ENCODE peak calls at places on chromosomes 3 and 15, in seven cellular contexts. One of them, this sample, is unnamed.

GRCh38 chr3:191148131-191148530 is 50.9 kb upstream of the OSTN start:
- DNase-seq in heart left ventricle: no peak
- DNase-seq in IMR-90: no peak
- DNase-seq in cardiac muscle cell: no peak
- DNase-seq in heart right ventricle: no peak
- DNase-seq in fibroblast of lung: no peak
- DNase-seq in stomach: no peak
- DNase-seq in this sample: no peak

GRCh38 chr3:10983219-10983916 is 9.2 kb upstream of the SLC6A1 start:
- DNase-seq in heart right ventricle: no peak
- DNase-seq in fibroblast of lung: peak
- DNase-seq in heart left ventricle: no peak
- DNase-seq in cardiac muscle cell: peak
- DNase-seq in stomach: peak
- DNase-seq in IMR-90: peak
- DNase-seq in this sample: peak

GRCh38 chr15:92979011-92979701 is 79.0 kb downstream of the CHD2 start:
- DNase-seq in fibroblast of lung: peak
- DNase-seq in heart right ventricle: no peak
- DNase-seq in IMR-90: peak
- DNase-seq in stomach: no peak
- DNase-seq in cardiac muscle cell: no peak
- DNase-seq in heart left ventricle: no peak
- DNase-seq in this sample: no peak

GRCh38 chr15:90680371-90680935 is 36.7 kb upstream of the BLM start:
- DNase-seq in cardiac muscle cell: no peak
- DNase-seq in heart right ventricle: no peak
- DNase-seq in stomach: no peak
- DNase-seq in fibroblast of lung: peak
- DNase-seq in IMR-90: peak
- DNase-seq in heart left ventricle: no peak
- DNase-seq in this sample: no peak

GRCh38 chr3:121491683-121492082 is 54.1 kb downstream of the POLQ start:
- DNase-seq in heart right ventricle: no peak
- DNase-seq in cardiac muscle cell: no peak
- DNase-seq in IMR-90: no peak
- DNase-seq in stomach: no peak
- DNase-seq in fibroblast of lung: no peak
- DNase-seq in heart left ventricle: no peak
- DNase-seq in this sample: no peak

GRCh38 chr3:43883729-43884396 is 193.1 kb downstream of the ABHD5 start:
- DNase-seq in heart left ventricle: peak
- DNase-seq in cardiac muscle cell: no peak
- DNase-seq in heart right ventricle: no peak
- DNase-seq in stomach: peak
- DNase-seq in IMR-90: no peak
- DNase-seq in fibroblast of lung: no peak
- DNase-seq in this sample: no peak

GRCh38 chr3:41836360-41837134 is 125.4 kb downstream of the ULK4 start:
- DNase-seq in heart left ventricle: no peak
- DNase-seq in stomach: peak
- DNase-seq in IMR-90: peak
- DNase-seq in fibroblast of lung: no peak
- DNase-seq in heart right ventricle: no peak
- DNase-seq in cardiac muscle cell: no peak
- DNase-seq in this sample: no peak

GRCh38 chr3:143697975-143698374 is 150.3 kb downstream of the SLC9A9 start:
- DNase-seq in stomach: no peak
- DNase-seq in cardiac muscle cell: no peak
- DNase-seq in heart right ventricle: no peak
- DNase-seq in heart left ventricle: no peak
- DNase-seq in IMR-90: no peak
- DNase-seq in fibroblast of lung: no peak
- DNase-seq in this sample: no peak

GRCh38 chr15:73273181-73274002 is 95.4 kb downstream of the HCN4 start:
- DNase-seq in stomach: peak
- DNase-seq in cardiac muscle cell: peak
- DNase-seq in fibroblast of lung: peak
- DNase-seq in IMR-90: peak
- DNase-seq in heart right ventricle: no peak
- DNase-seq in heart left ventricle: no peak
- DNase-seq in this sample: no peak

GRCh38 chr3:177610677-177611654 is 413.7 kb upstream of the TBL1XR1 start:
- DNase-seq in heart right ventricle: no peak
- DNase-seq in cardiac muscle cell: peak
- DNase-seq in fibroblast of lung: peak
- DNase-seq in IMR-90: peak
- DNase-seq in stomach: peak
- DNase-seq in heart left ventricle: no peak
- DNase-seq in this sample: peak

GRCh38 chr3:72924055-72924454 is 36.2 kb downstream of the GXYLT2 start:
- DNase-seq in cardiac muscle cell: no peak
- DNase-seq in heart right ventricle: no peak
- DNase-seq in IMR-90: no peak
- DNase-seq in fibroblast of lung: no peak
- DNase-seq in stomach: no peak
- DNase-seq in heart left ventricle: no peak
- DNase-seq in this sample: no peak

GRCh38 chr15:48928877-48929538 is 34.7 kb downstream of the SHC4 start:
- DNase-seq in stomach: no peak
- DNase-seq in fibroblast of lung: no peak
- DNase-seq in heart left ventricle: no peak
- DNase-seq in IMR-90: peak
- DNase-seq in heart right ventricle: no peak
- DNase-seq in cardiac muscle cell: no peak
- DNase-seq in this sample: no peak

GRCh38 chr3:46466273-46466672 is 1.6 kb upstream of the LTF start:
- DNase-seq in cardiac muscle cell: no peak
- DNase-seq in stomach: peak
- DNase-seq in fibroblast of lung: no peak
- DNase-seq in heart right ventricle: peak
- DNase-seq in IMR-90: no peak
- DNase-seq in heart left ventricle: no peak
- DNase-seq in this sample: no peak

GRCh38 chr3:49805884-49806701 is 3.0 kb downstream of the INKA1 start:
- DNase-seq in fibroblast of lung: peak
- DNase-seq in heart right ventricle: peak
- DNase-seq in IMR-90: no peak
- DNase-seq in heart left ventricle: peak
- DNase-seq in cardiac muscle cell: no peak
- DNase-seq in stomach: no peak
- DNase-seq in this sample: no peak

GRCh38 chr15:65363306-65363705 is 14.5 kb downstream of the IGDCC3 start:
- DNase-seq in heart right ventricle: no peak
- DNase-seq in IMR-90: no peak
- DNase-seq in cardiac muscle cell: no peak
- DNase-seq in heart left ventricle: no peak
- DNase-seq in fibroblast of lung: no peak
- DNase-seq in stomach: no peak
- DNase-seq in this sample: no peak

GRCh38 chr3:139764069-139764905 is 86.5 kb upstream of the NMNAT3 start:
- DNase-seq in IMR-90: no peak
- DNase-seq in stomach: no peak
- DNase-seq in fibroblast of lung: peak
- DNase-seq in heart right ventricle: no peak
- DNase-seq in cardiac muscle cell: no peak
- DNase-seq in heart left ventricle: peak
- DNase-seq in this sample: no peak

GRCh38 chr3:108099679-108100428 is 9.0 kb upstream of the CD47 start:
- DNase-seq in heart left ventricle: no peak
- DNase-seq in stomach: no peak
- DNase-seq in heart right ventricle: no peak
- DNase-seq in cardiac muscle cell: no peak
- DNase-seq in fibroblast of lung: no peak
- DNase-seq in IMR-90: peak
- DNase-seq in this sample: peak

GRCh38 chr15:87619161-87619960 is 637.2 kb downstream of the NTRK3 start:
- DNase-seq in heart right ventricle: peak
- DNase-seq in fibroblast of lung: peak
- DNase-seq in cardiac muscle cell: no peak
- DNase-seq in stomach: no peak
- DNase-seq in IMR-90: peak
- DNase-seq in heart left ventricle: no peak
- DNase-seq in this sample: no peak

GRCh38 chr3:164467027-164467426 is 611.3 kb downstream of the SI start:
- DNase-seq in IMR-90: no peak
- DNase-seq in heart right ventricle: no peak
- DNase-seq in fibroblast of lung: no peak
- DNase-seq in cardiac muscle cell: no peak
- DNase-seq in stomach: no peak
- DNase-seq in heart left ventricle: no peak
- DNase-seq in this sample: no peak

GRCh38 chr3:61114316-61114953 is 136.8 kb downstream of the FHIT start:
- DNase-seq in cardiac muscle cell: no peak
- DNase-seq in heart left ventricle: no peak
- DNase-seq in stomach: no peak
- DNase-seq in fibroblast of lung: no peak
- DNase-seq in heart right ventricle: no peak
- DNase-seq in IMR-90: no peak
- DNase-seq in this sample: no peak

GRCh38 chr3:20056727-20057611 is 16.7 kb downstream of the KAT2B start:
- DNase-seq in fibroblast of lung: peak
- DNase-seq in IMR-90: peak
- DNase-seq in stomach: no peak
- DNase-seq in heart left ventricle: no peak
- DNase-seq in cardiac muscle cell: no peak
- DNase-seq in heart right ventricle: no peak
- DNase-seq in this sample: no peak

GRCh38 chr3:118909751-118910150 is 124.9 kb downstream of the IGSF11 start:
- DNase-seq in stomach: no peak
- DNase-seq in heart right ventricle: no peak
- DNase-seq in fibroblast of lung: no peak
- DNase-seq in heart left ventricle: no peak
- DNase-seq in IMR-90: no peak
- DNase-seq in cardiac muscle cell: no peak
- DNase-seq in this sample: no peak

GRCh38 chr3:167668651-167669050 is 14.9 kb upstream of the WDR49 start:
- DNase-seq in fibroblast of lung: no peak
- DNase-seq in stomach: no peak
- DNase-seq in cardiac muscle cell: no peak
- DNase-seq in heart left ventricle: no peak
- DNase-seq in heart right ventricle: no peak
- DNase-seq in IMR-90: no peak
- DNase-seq in this sample: no peak

GRCh38 chr15:74995779-74996765 is 709 bp downstream of the SCAMP5 start:
- DNase-seq in IMR-90: no peak
- DNase-seq in fibroblast of lung: no peak
- DNase-seq in heart left ventricle: peak
- DNase-seq in stomach: peak
- DNase-seq in cardiac muscle cell: peak
- DNase-seq in heart right ventricle: no peak
- DNase-seq in this sample: peak

GRCh38 chr3:115245437-115245836 is 98.3 kb upstream of the ZBTB20 start:
- DNase-seq in fibroblast of lung: peak
- DNase-seq in stomach: no peak
- DNase-seq in cardiac muscle cell: no peak
- DNase-seq in IMR-90: peak
- DNase-seq in heart left ventricle: peak
- DNase-seq in heart right ventricle: no peak
- DNase-seq in this sample: no peak

GRCh38 chr3:172938788-172939187 is 188.3 kb downstream of the ECT2 start:
- DNase-seq in heart right ventricle: no peak
- DNase-seq in fibroblast of lung: no peak
- DNase-seq in heart left ventricle: no peak
- DNase-seq in stomach: no peak
- DNase-seq in cardiac muscle cell: no peak
- DNase-seq in IMR-90: no peak
- DNase-seq in this sample: no peak

GRCh38 chr15:44792715-44793114 is 56.4 kb downstream of the TRIM69 start:
- DNase-seq in cardiac muscle cell: no peak
- DNase-seq in heart left ventricle: no peak
- DNase-seq in heart right ventricle: no peak
- DNase-seq in stomach: no peak
- DNase-seq in fibroblast of lung: no peak
- DNase-seq in IMR-90: no peak
- DNase-seq in this sample: no peak

GRCh38 chr15:44794072-44794471 is 57.7 kb downstream of the TRIM69 start:
- DNase-seq in stomach: no peak
- DNase-seq in fibroblast of lung: no peak
- DNase-seq in heart left ventricle: no peak
- DNase-seq in cardiac muscle cell: no peak
- DNase-seq in IMR-90: no peak
- DNase-seq in heart right ventricle: no peak
- DNase-seq in this sample: no peak

GRCh38 chr15:44788748-44789147 is 52.4 kb downstream of the TRIM69 start:
- DNase-seq in IMR-90: no peak
- DNase-seq in heart right ventricle: no peak
- DNase-seq in fibroblast of lung: no peak
- DNase-seq in cardiac muscle cell: no peak
- DNase-seq in stomach: no peak
- DNase-seq in heart left ventricle: no peak
- DNase-seq in this sample: peak

GRCh38 chr15:44790215-44790614 is 53.9 kb downstream of the TRIM69 start:
- DNase-seq in IMR-90: no peak
- DNase-seq in fibroblast of lung: no peak
- DNase-seq in stomach: no peak
- DNase-seq in cardiac muscle cell: no peak
- DNase-seq in heart right ventricle: no peak
- DNase-seq in heart left ventricle: peak
- DNase-seq in this sample: no peak
- H3K27ac ChIP-seq in IMR-90: no peak
- H3K27ac ChIP-seq in fibroblast of lung: no peak
- H3K27ac ChIP-seq in stomach: no peak
- H3K27ac ChIP-seq in cardiac muscle cell: no peak
- H3K27ac ChIP-seq in heart right ventricle: no peak
- H3K27ac ChIP-seq in heart left ventricle: no peak
- H3K27ac ChIP-seq in this sample: no peak

GRCh38 chr3:53261712-53262111 is 5.9 kb upstream of the TKT start:
- DNase-seq in IMR-90: no peak
- DNase-seq in cardiac muscle cell: no peak
- DNase-seq in fibroblast of lung: no peak
- DNase-seq in stomach: no peak
- DNase-seq in heart right ventricle: no peak
- DNase-seq in heart left ventricle: no peak
- DNase-seq in this sample: no peak
- H3K27ac ChIP-seq in IMR-90: no peak
- H3K27ac ChIP-seq in cardiac muscle cell: peak
- H3K27ac ChIP-seq in fibroblast of lung: no peak
- H3K27ac ChIP-seq in stomach: no peak
- H3K27ac ChIP-seq in heart right ventricle: peak
- H3K27ac ChIP-seq in heart left ventricle: no peak
- H3K27ac ChIP-seq in this sample: no peak

DNA sequence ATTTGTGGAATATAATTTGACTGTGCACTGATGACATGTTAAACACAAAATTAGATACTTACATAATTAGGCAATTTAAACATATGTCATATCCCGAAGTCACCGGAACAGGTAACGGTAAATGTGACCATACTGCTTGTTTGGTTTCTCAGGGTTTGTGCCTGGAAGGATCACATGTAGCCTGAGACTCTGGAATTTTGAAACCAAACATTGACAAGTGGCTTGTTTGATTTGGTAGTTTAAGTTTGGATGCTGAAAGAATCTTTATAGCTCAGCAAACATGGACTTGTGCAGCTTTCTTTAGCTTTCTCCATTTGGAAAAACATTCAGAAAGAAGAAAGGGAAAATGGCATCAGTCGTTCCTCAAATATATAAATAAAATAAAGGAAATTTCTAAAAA is 266.3 kb upstream of the C2CD4B start:
- DNase-seq in cardiac muscle cell: no peak
- DNase-seq in fibroblast of lung: no peak
- DNase-seq in heart right ventricle: no peak
- DNase-seq in heart left ventricle: no peak
- DNase-seq in IMR-90: no peak
- DNase-seq in stomach: no peak
- DNase-seq in this sample: no peak
- H3K27ac ChIP-seq in cardiac muscle cell: no peak
- H3K27ac ChIP-seq in fibroblast of lung: no peak
- H3K27ac ChIP-seq in heart right ventricle: no peak
- H3K27ac ChIP-seq in heart left ventricle: no peak
- H3K27ac ChIP-seq in IMR-90: no peak
- H3K27ac ChIP-seq in stomach: peak
- H3K27ac ChIP-seq in this sample: no peak

GRCh38 chr3:4776980-4777581 is 202.2 kb upstream of the BHLHE40 start:
- DNase-seq in IMR-90: no peak
- DNase-seq in heart right ventricle: no peak
- DNase-seq in cardiac muscle cell: no peak
- DNase-seq in fibroblast of lung: no peak
- DNase-seq in heart left ventricle: no peak
- DNase-seq in stomach: no peak
- DNase-seq in this sample: no peak
- H3K27ac ChIP-seq in IMR-90: no peak
- H3K27ac ChIP-seq in heart right ventricle: peak
- H3K27ac ChIP-seq in cardiac muscle cell: no peak
- H3K27ac ChIP-seq in fibroblast of lung: no peak
- H3K27ac ChIP-seq in heart left ventricle: no peak
- H3K27ac ChIP-seq in stomach: peak
- H3K27ac ChIP-seq in this sample: no peak

This sample was measured in naive thymus-derived CD4-positive, alpha-beta T cell.